ENCODE peak calls at places on chromosomes 5 and 9, in ten cellular contexts. S is A549, K is ureter, A is anterior cingulate cortex, W is HT1080, Q is HFF-Myc, G is RPMI8226, O is substantia nigra, I is mucosa of descending colon, L is gastrocnemius medialis. P is an unnamed sample.

GRCh38 chr5:6837519-6838110 is 124.4 kb downstream of the TENT4A start:
- DNase-seq in A (no peak), I (peak), G (peak), K (no peak), W (peak), L (no peak), S (peak), O (no peak), Q (no peak), P (no peak)

GRCh38 chr9:109072133-109072692 is 47.5 kb downstream of the TMEM245 start:
- DNase-seq in G (no peak), O (no peak), K (no peak), Q (no peak), S (no peak), I (no peak), A (no peak), L (no peak), W (no peak), P (no peak)

GRCh38 chr5:173902334-173902733 is 14.2 kb downstream of the CPEB4 start:
- DNase-seq in A (no peak), K (no peak), G (no peak), W (no peak), I (no peak), Q (no peak), S (no peak), L (no peak), O (no peak), P (no peak)

GRCh38 chr9:96420468-96421219 is 2.5 kb upstream of the ZNF367 start:
- DNase-seq in G (peak), W (peak), K (peak), A (no peak), Q (peak), L (peak), O (no peak), S (peak), I (no peak), P (no peak)

GRCh38 chr9:69584746-69585145 is 87.4 kb downstream of the APBA1 start:
- DNase-seq in S (no peak), W (no peak), K (no peak), L (no peak), A (no peak), I (no peak), Q (no peak), O (no peak), G (no peak), P (no peak)

GRCh38 chr5:15650266-15650665 is 150.3 kb downstream of the FBXL7 start:
- DNase-seq in L (no peak), W (peak), I (no peak), A (no peak), S (no peak), G (no peak), K (no peak), O (no peak), Q (no peak), P (no peak)

GRCh38 chr9:29198861-29199260 is 1625.6 kb upstream of the C9orf72 start:
- DNase-seq in O (no peak), I (no peak), A (no peak), W (no peak), G (no peak), K (no peak), Q (no peak), L (no peak), S (no peak), P (no peak)

GRCh38 chr5:39755986-39756385 is 331.2 kb upstream of the DAB2 start:
- DNase-seq in O (no peak), S (peak), Q (peak), I (no peak), L (no peak), A (no peak), G (no peak), W (peak), K (no peak), P (no peak)

GRCh38 chr5:1380910-1381309 is 36.0 kb upstream of the CLPTM1L start:
- DNase-seq in K (no peak), Q (no peak), W (no peak), G (no peak), S (no peak), A (no peak), I (no peak), O (no peak), L (no peak), P (no peak)

GRCh38 chr5:36177715-36178556 is 26.0 kb downstream of the SKP2 start:
- DNase-seq in I (no peak), L (no peak), Q (peak), G (peak), W (peak), S (peak), O (no peak), A (no peak), K (no peak), P (no peak)

GRCh38 chr9:86405926-86406325 is 51.7 kb upstream of the TUT7 start:
- DNase-seq in G (no peak), S (peak), L (no peak), W (peak), A (no peak), K (no peak), Q (peak), O (no peak), I (no peak), P (no peak)

GRCh38 chr9:73118297-73118696 is 33.4 kb upstream of the ANXA1 start:
- DNase-seq in S (no peak), Q (no peak), A (no peak), I (no peak), O (no peak), G (no peak), L (no peak), W (peak), K (no peak), P (no peak)

GRCh38 chr5:91378683-91379601 is 4.2 kb downstream of the ARRDC3 start:
- DNase-seq in W (peak), O (no peak), I (no peak), G (peak), A (no peak), Q (no peak), L (no peak), K (no peak), S (no peak), P (no peak)

GRCh38 chr5:77937015-77937908 is 161.1 kb upstream of the TBCA start:
- DNase-seq in W (no peak), I (no peak), L (no peak), S (no peak), A (no peak), K (no peak), G (peak), Q (no peak), O (no peak), P (no peak)

GRCh38 chr9:36862206-36863145 is 171.6 kb downstream of the PAX5 start:
- DNase-seq in K (no peak), O (peak), Q (no peak), G (peak), I (peak), L (no peak), W (peak), S (peak), A (peak), P (no peak)

GRCh38 chr5:107653685-107654084 is 17.1 kb downstream of the EFNA5 start:
- DNase-seq in O (no peak), G (no peak), K (no peak), W (no peak), Q (no peak), S (no peak), I (no peak), L (no peak), A (no peak), P (no peak)

GRCh38 chr9:122904823-122905710 is at the start of gene RC3H2:
- DNase-seq in S (peak), G (peak), L (peak), O (peak), K (peak), A (peak), Q (peak), W (peak), I (peak), P (peak)

GRCh38 chr5:78243639-78244038 is 50.9 kb downstream of the AP3B1 start:
- DNase-seq in Q (peak), G (no peak), S (no peak), O (no peak), L (no peak), I (no peak), W (peak), A (no peak), K (no peak), P (no peak)

GRCh38 chr9:130835441-130836298 is 616 bp downstream of the ABL1 start:
- DNase-seq in A (peak), L (no peak), O (no peak), I (peak), G (peak), W (no peak), S (peak), Q (no peak), K (no peak), P (no peak)

GRCh38 chr9:4700093-4700492 is 20.7 kb downstream of the CDC37L1 start:
- DNase-seq in Q (no peak), I (no peak), K (no peak), W (no peak), G (no peak), A (no peak), L (no peak), S (no peak), O (no peak), P (no peak)

GRCh38 chr9:85344901-85345300 is 396.9 kb downstream of the AGTPBP1 start:
- DNase-seq in S (no peak), Q (no peak), L (no peak), A (no peak), I (no peak), W (peak), O (no peak), K (no peak), G (no peak), P (no peak)

GRCh38 chr5:31995714-31996113 is 178.4 kb downstream of the GOLPH3 start:
- DNase-seq in O (no peak), L (no peak), Q (no peak), K (no peak), G (no peak), A (no peak), S (no peak), W (no peak), I (no peak), P (no peak)

GRCh38 chr9:132651259-132651658 is 18.5 kb downstream of the DDX31 start:
- DNase-seq in I (no peak), O (no peak), A (no peak), L (no peak), K (no peak), G (peak), W (peak), Q (peak), S (no peak), P (no peak)

P was measured in C1 segment of cervical spinal cord.